ENCODE peak calls at places on chromosomes 2 and 18, in four cellular contexts. D, B, A and N are unnamed samples.

GRCh38 chr2:179861027-179861776 is at the start of gene ZNF385B:
- ATAC-seq in D (peak; percentile 80), B (peak; percentile 71), A (peak; percentile 63), N (peak; percentile 54)

GRCh38 chr2:175205523-175205922 is 24.0 kb upstream of the ATP5MC3 start:
- ATAC-seq in D (no peak), B (no peak), A (no peak), N (no peak)

GRCh38 chr2:64838817-64839216 is 150.4 kb upstream of the SLC1A4 start:
- ATAC-seq in D (peak; percentile 22), B (peak; percentile 89), A (peak; percentile 21), N (no peak)

GRCh38 chr18:8609711-8610441 is 639 bp downstream of the RAB12 start:
- ATAC-seq in D (no peak), B (peak; percentile 45), A (peak; percentile 19), N (peak; percentile 29)

GRCh38 chr2:121088251-121089004 is 196.6 kb downstream of the TFCP2L1 start:
- ATAC-seq in D (peak; percentile 71), B (no peak), A (peak; percentile 69), N (peak; percentile 52)

GRCh38 chr18:48878471-48878870 is 72.3 kb downstream of the SMAD7 start:
- ATAC-seq in D (peak; percentile 58), B (no peak), A (no peak), N (no peak)

GRCh38 chr18:44870631-44871502 is 190.2 kb downstream of the SETBP1 start:
- ATAC-seq in D (no peak), B (no peak), A (no peak), N (no peak)

GRCh38 chr2:96305979-96306308 is 598 bp upstream of the SNRNP200 start:
- ATAC-seq in D (no peak), B (peak; percentile 4), A (peak; percentile 10), N (no peak)

GRCh38 chr2:102837626-102838198 is 75.9 kb downstream of the TMEM182 start:
- ATAC-seq in D (no peak), B (no peak), A (no peak), N (no peak)

GRCh38 chr2:161124186-161124585 is 36.0 kb upstream of the TANK start:
- ATAC-seq in D (peak; percentile 56), B (peak; percentile 33), A (peak; percentile 38), N (no peak)

GRCh38 chr2:241296767-241297166 is 18.7 kb downstream of the HDLBP start:
- ATAC-seq in D (no peak), B (no peak), A (no peak), N (no peak)

GRCh38 chr18:55054591-55054990 is 95.3 kb upstream of the CCDC68 start:
- ATAC-seq in D (no peak), B (no peak), A (no peak), N (no peak)

GRCh38 chr2:162768646-162769045 is 69.9 kb downstream of the KCNH7 start:
- ATAC-seq in D (no peak), B (no peak), A (no peak), N (no peak)

GRCh38 chr18:8948471-8949149 is 153.9 kb upstream of the NDUFV2 start:
- ATAC-seq in D (no peak), B (no peak), A (no peak), N (peak; percentile 74)

GRCh38 chr18:58612239-58613055 is 16.4 kb downstream of the ALPK2 start:
- ATAC-seq in D (no peak), B (no peak), A (peak; percentile 22), N (peak; percentile 31)

GRCh38 chr2:46827274-46827930 is 88.2 kb downstream of the MCFD2 start:
- ATAC-seq in D (peak; percentile 6), B (no peak), A (no peak), N (no peak)

GRCh38 chr2:219691551-219691950 is 64.1 kb downstream of the SLC4A3 start:
- ATAC-seq in D (no peak), B (no peak), A (no peak), N (no peak)

GRCh38 chr2:132581917-132582316 is 88.1 kb downstream of the LYPD1 start:
- ATAC-seq in D (no peak), B (peak; percentile 88), A (no peak), N (no peak)

GRCh38 chr18:8996771-8997432 is 105.6 kb upstream of the NDUFV2 start:
- ATAC-seq in D (no peak), B (no peak), A (no peak), N (no peak)

GRCh38 chr2:106160786-106161261 is 33.3 kb downstream of the UXS1 start:
- ATAC-seq in D (no peak), B (no peak), A (no peak), N (no peak)

GRCh38 chr18:30510882-30511281 is 531.7 kb downstream of the DSC3 start:
- ATAC-seq in D (no peak), B (no peak), A (no peak), N (no peak)

GRCh38 chr2:219541611-219542180 is 1.9 kb downstream of the CHPF start:
- ATAC-seq in D (no peak), B (peak; percentile 61), A (peak; percentile 33), N (no peak)

GRCh38 chr2:216551234-216551633 is 52.6 kb downstream of the RPL37A start:
- ATAC-seq in D (no peak), B (peak; percentile 76), A (no peak), N (no peak)

GRCh38 chr2:15059870-15060617 is 427.5 kb downstream of the LRATD1 start:
- ATAC-seq in D (no peak), B (no peak), A (no peak), N (no peak)

GRCh38 chr18:58960946-58961722 is 96.5 kb downstream of the ZNF532 start:
- ATAC-seq in D (peak; percentile 78), B (no peak), A (peak; percentile 72), N (no peak)

GRCh38 chr2:117935954-117936353 is 77.9 kb downstream of the CCDC93 start:
- ATAC-seq in D (peak; percentile 78), B (no peak), A (peak; percentile 84), N (no peak)

GRCh38 chr2:25948437-25948836 is 33.9 kb downstream of the KIF3C start:
- ATAC-seq in D (no peak), B (no peak), A (no peak), N (no peak)

GRCh38 chr18:50806208-50806616 is 13.6 kb downstream of the MRO start:
- ATAC-seq in D (peak; percentile 67), B (peak; percentile 89), A (peak; percentile 83), N (peak; percentile 36)

GRCh38 chr2:62099050-62099449 is 96.9 kb upstream of the B3GNT2 start:
- ATAC-seq in D (no peak), B (no peak), A (no peak), N (no peak)

GRCh38 chr2:99507964-99508818 is 18.4 kb upstream of the REV1 start:
- ATAC-seq in D (peak; percentile 47), B (peak; percentile 80), A (peak; percentile 60), N (no peak)

GRCh38 chr2:224334083-224334482 is 67.8 kb downstream of the FAM124B start:
- ATAC-seq in D (no peak), B (no peak), A (no peak), N (no peak)